ENCODE peak calls at places on chromosome 16, in four cellular contexts. D is HepG2, R is H1, N is K562. B is an unnamed sample.

GRCh38 chr16:11052080-11052808 is 107.9 kb downstream of the CLEC16A start:
- DNase-seq in D (no peak), R (no peak), N (no peak), B (no peak)

GRCh38 chr16:12788758-12789157 is 14.9 kb downstream of the CPPED1 start:
- DNase-seq in D (no peak), R (no peak), N (no peak), B (no peak)

GRCh38 chr16:87580855-87581261 is 21.4 kb upstream of the JPH3 start:
- DNase-seq in D (no peak), R (no peak), N (peak), B (no peak)

GRCh38 chr16:57985204-57986121 is 14.5 kb upstream of the CNGB1 start:
- DNase-seq in D (no peak), R (no peak), N (peak), B (peak)

GRCh38 chr16:19123535-19124178 is 9.9 kb downstream of the ITPRIPL2 start:
- DNase-seq in D (peak), R (no peak), N (no peak), B (no peak)

GRCh38 chr16:47461598-47462266 is 601 bp downstream of the PHKB start:
- DNase-seq in D (peak), R (no peak), N (peak), B (peak)

GRCh38 chr16:53282975-53283946 is 151.0 kb upstream of the RBL2 start:
- DNase-seq in D (peak), R (no peak), N (no peak), B (peak)

GRCh38 chr16:49924078-49924477 is 68.2 kb upstream of the ZNF423 start:
- DNase-seq in D (no peak), R (no peak), N (peak), B (no peak)

GRCh38 chr16:87344931-87345631 is 27.9 kb upstream of the C16orf95 start:
- DNase-seq in D (no peak), R (no peak), N (no peak), B (no peak)

GRCh38 chr16:30541502-30542329 is 7.1 kb upstream of the ZNF747 start:
- DNase-seq in D (peak), R (no peak), N (no peak), B (peak)

GRCh38 chr16:65473699-65474098 is 351.8 kb upstream of the CDH11 start:
- DNase-seq in D (no peak), R (no peak), N (no peak), B (no peak)
- TF ChIP-seq JUN in D (no peak), R (no peak), N (no peak), B (no peak)

DNA sequence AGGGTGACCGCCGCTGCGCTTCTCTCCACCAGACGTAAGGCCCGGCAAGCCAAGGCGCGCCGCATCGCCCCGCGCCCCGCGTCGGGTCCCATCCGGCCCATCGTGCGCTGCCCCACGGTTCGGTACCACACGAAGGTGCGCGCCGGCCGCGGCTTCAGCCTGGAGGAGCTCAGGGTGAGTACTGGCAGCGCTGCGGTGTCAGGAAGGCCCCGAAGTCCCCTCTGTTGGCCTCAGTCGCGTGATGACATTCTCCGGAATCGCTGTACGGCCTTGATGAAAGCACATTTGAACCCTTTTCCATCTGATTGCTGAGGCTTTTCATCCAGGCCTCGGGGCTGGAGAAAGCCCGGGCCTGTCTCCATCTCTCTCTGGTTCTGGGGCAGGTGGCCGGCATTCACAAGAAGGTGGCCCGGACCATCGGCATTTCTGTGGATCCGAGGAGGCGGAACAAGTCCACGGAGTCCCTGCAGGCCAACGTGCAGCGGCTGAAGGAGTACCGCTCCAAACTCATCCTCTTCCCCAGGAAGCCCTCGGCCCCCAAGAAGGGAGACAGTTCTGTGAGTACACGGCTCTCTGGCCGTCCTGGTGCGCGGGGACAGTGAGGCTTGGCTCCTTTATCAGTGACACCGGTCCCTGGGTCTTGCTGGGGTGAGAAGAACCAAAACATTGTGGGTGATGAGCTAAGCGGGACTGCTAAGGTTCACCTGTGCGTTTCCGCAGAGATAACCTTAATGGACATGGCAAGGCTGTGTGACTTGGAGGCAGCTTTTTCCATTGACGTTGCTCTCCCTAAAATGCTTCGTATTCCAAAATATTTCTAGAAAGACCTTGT is 929 bp downstream of the RPL13 start:
- DNase-seq in D (no peak), R (no peak), N (no peak), B (peak)
- TF ChIP-seq POLR2AphosphoS5 in D (peak), R (peak), N (no peak), B (no peak)

GRCh38 chr16:86019446-86020047 is 120.6 kb downstream of the IRF8 start:
- DNase-seq in D (no peak), R (peak), N (peak), B (no peak)
- TF ChIP-seq JUN in D (no peak), R (no peak), N (no peak), B (no peak)

DNA sequence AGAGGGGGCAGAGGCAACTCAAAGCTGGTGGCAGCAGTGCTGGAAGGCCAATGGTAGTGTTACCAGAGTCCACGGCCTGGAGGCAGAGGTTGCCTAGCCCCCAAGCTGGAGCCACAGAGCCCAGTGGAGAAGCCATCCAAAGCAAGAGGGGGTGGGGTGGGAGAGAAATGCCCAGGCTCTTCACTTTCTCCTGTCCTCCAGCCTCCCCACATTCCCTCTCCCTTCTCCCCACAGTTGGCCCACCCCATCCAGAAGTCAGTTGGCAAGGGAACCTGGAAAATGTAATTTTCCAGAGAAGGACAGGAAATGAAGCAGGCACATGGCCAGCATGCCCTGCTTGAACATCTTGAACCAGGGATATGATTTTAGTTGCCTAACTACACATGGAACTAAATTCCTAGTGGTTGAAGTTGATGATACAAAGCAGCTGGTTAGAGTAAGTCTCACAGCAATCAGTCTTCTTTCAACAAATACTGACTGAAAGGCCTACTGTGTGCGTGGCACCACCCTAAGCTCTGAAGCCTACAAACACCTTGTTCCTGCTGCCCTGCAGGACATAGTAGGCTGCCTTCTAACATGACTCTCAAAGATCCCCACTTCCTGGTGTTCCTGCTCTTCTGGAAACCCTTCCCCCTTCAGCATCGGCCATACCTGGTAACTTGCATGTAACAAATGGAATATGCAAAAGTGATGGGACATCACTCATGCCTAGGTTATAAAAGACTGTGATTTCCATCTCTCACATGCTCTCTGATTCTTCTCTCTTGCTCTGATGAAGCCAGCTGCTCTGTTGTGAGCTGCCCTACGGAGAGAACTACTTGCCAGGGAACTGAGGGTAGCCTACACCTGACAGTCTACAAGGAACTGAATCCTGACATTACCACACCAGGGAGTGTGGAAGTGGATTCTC is 73.1 kb upstream of the IRX6 start:
- DNase-seq in D (no peak), R (no peak), N (no peak), B (no peak)
- TF ChIP-seq POLR2AphosphoS5 in D (no peak), R (no peak), N (no peak), B (no peak)

GRCh38 chr16:2508722-2509400 is 4.9 kb upstream of the ATP6V0C start:
- DNase-seq in D (no peak), R (no peak), N (no peak), B (no peak)

GRCh38 chr16:2507052-2507678 is 6.6 kb upstream of the ATP6V0C start:
- DNase-seq in D (no peak), R (no peak), N (no peak), B (no peak)

GRCh38 chr16:2511128-2511785 is 2.5 kb upstream of the ATP6V0C start:
- DNase-seq in D (no peak), R (no peak), N (peak), B (peak)

GRCh38 chr16:2505695-2506094 is 8.1 kb upstream of the ATP6V0C start:
- DNase-seq in D (no peak), R (no peak), N (no peak), B (no peak)

DNA sequence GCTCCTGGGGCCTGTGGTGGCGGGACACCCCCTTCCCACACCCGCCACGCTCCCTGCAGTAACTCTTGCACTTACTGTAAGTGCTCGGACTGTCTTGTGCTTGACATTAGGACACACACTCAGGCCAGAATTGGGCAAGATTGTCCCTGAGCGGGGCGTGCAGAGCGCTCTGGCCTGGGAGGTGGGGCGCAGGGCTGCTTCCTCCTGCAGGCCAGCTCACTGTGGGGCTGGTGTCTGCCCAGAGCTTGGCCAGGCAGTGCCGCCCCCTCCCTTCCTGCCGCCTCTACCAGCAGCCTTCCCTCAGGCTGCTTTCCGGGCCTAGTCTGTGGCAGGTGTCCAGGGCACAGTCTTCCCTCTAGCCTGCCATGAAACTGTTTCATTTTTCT is 6.1 kb upstream of the ATP6V0C start:
- DNase-seq in D (no peak), R (no peak), N (no peak), B (no peak)
- TF ChIP-seq JUN in D (no peak), R (no peak), N (no peak), B (no peak)

DNA sequence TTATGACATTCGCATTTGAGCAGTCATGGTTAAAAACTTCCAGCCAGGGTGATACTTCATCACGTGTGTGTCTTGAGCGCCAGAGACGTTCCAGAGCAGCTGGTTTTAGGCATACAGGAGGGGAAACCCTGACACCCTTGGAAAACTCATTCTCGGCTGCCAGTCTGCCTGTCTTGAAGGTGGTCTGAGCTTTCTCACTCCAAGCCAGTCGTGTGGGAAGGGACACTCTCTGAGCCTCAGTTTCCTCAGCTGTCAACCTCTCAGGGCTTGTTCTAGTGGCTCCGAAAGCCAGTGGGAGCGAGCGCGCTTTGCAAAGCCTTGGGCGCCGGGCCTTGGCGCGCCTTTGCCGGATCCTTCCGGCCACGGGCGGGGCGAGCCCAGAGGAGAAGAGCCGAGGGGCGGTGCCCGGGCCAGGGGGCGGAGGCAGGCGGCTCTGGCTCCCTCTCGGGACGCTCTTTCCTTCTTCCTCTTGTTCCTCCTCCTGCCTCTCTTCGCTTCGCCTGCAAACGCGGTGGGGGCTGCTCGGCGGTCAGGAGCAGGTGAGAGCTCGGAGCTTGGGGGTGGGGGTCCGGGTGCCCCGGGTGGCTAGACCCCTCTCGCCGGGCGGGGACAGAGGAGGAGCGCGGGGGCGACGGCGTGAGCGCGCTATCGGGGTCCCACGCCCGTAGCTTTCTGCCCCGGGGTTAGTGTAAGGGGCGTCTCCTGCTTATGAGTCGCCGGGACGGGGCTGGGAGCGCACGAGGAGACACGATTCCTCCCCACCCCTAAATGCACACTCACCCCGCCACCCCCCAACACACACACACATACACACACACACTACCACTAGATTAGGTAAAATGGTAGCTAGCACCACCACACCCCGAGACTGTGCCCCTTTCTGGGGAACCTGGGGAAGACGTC is at the start of gene LDAF1:
- DNase-seq in D (peak), R (no peak), N (peak), B (peak)
- TF ChIP-seq POLR2AphosphoS5 in D (no peak), R (peak), N (peak), B (peak)

GRCh38 chr16:9219811-9220210 is 128.4 kb downstream of the HAPSTR1 start:
- DNase-seq in D (no peak), R (no peak), N (no peak), B (no peak)
- TF ChIP-seq JUN in D (no peak), R (no peak), N (no peak), B (no peak)

B was measured in endothelial cell of umbilical vein.